ENCODE peak calls at places on chromosomes 12 and 14, in eight cellular contexts. F is HFF-Myc, R is stomach, A is endothelial cell, D is uterus, H is fibroblast of lung, V is A549, M is nephron progenitor cell. X is an unnamed sample.

GRCh38 chr14:91374287-91374880 is 43.2 kb downstream of the CCDC88C start:
- DNase-seq in A (no peak), D (no peak), M (no peak), V (no peak), H (no peak), R (no peak), F (no peak), X (no peak)

GRCh38 chr12:65308001-65308400 is 29.5 kb downstream of the MSRB3 start:
- DNase-seq in F (no peak), M (no peak), A (no peak), R (no peak), D (no peak), V (no peak), H (peak), X (no peak)

GRCh38 chr14:105247715-105248367 is 492 bp upstream of the BTBD6 start:
- DNase-seq in V (no peak), D (no peak), F (no peak), R (no peak), A (no peak), H (no peak), M (no peak), X (no peak)

GRCh38 chr12:130088509-130088908 is 73.8 kb upstream of the FZD10 start:
- DNase-seq in D (no peak), A (no peak), M (no peak), R (no peak), H (no peak), F (no peak), V (no peak), X (no peak)

GRCh38 chr12:54428050-54429013 is 9.3 kb upstream of the ITGA5 start:
- DNase-seq in H (peak), A (peak), V (no peak), M (no peak), D (peak), R (no peak), F (no peak), X (no peak)

GRCh38 chr12:6899837-6900519 is 4.6 kb upstream of the LRRC23 start:
- DNase-seq in V (peak), H (peak), M (no peak), D (peak), F (no peak), A (no peak), R (peak), X (no peak)

GRCh38 chr12:88663001-88663400 is 82.7 kb upstream of the KITLG start:
- DNase-seq in M (no peak), F (no peak), V (no peak), H (no peak), R (no peak), A (no peak), D (no peak), X (no peak)

GRCh38 chr12:5736016-5736415 is 209.0 kb downstream of the ANO2 start:
- DNase-seq in M (no peak), H (no peak), R (no peak), V (no peak), F (no peak), A (no peak), D (no peak), X (no peak)

GRCh38 chr12:84585996-84586395 is 326.6 kb downstream of the SLC6A15 start:
- DNase-seq in A (no peak), R (no peak), D (no peak), M (no peak), H (no peak), F (peak), V (no peak), X (no peak)

GRCh38 chr12:118050972-118051910 is 9.7 kb downstream of the WSB2 start:
- DNase-seq in H (peak), M (no peak), D (no peak), R (no peak), V (no peak), A (no peak), F (no peak), X (no peak)

GRCh38 chr12:107223816-107224215 is 130.5 kb upstream of the CRY1 start:
- DNase-seq in D (no peak), M (no peak), H (no peak), V (peak), R (no peak), A (no peak), F (no peak), X (no peak)

GRCh38 chr14:53571589-53571988 is 385.0 kb downstream of the BMP4 start:
- DNase-seq in A (no peak), V (no peak), H (peak), F (peak), R (no peak), D (no peak), M (no peak), X (no peak)

GRCh38 chr14:73173092-73173735 is 36.9 kb downstream of the PSEN1 start:
- DNase-seq in M (no peak), R (no peak), V (peak), D (no peak), F (peak), A (no peak), H (peak), X (no peak)

GRCh38 chr12:57826400-57826799 is 7.9 kb upstream of the AVIL start:
- DNase-seq in A (no peak), M (no peak), H (no peak), V (no peak), R (no peak), D (no peak), F (no peak), X (no peak)

GRCh38 chr14:34436118-34436905 is 25.7 kb downstream of the SPTSSA start:
- DNase-seq in V (no peak), R (no peak), F (no peak), D (no peak), M (no peak), H (peak), A (no peak), X (no peak)

GRCh38 chr12:87155616-87156015 is 873.6 kb downstream of the C12orf50 start:
- DNase-seq in A (no peak), H (peak), V (peak), F (no peak), D (no peak), R (no peak), M (no peak), X (no peak)

GRCh38 chr12:55700255-55701018 is 7.3 kb downstream of the ITGA7 start:
- DNase-seq in V (no peak), R (no peak), H (peak), D (no peak), A (no peak), M (no peak), F (no peak), X (no peak)

GRCh38 chr12:113049976-113050742 is 6.4 kb upstream of the DTX1 start:
- DNase-seq in F (no peak), A (peak), D (no peak), V (peak), H (no peak), M (peak), R (no peak), X (no peak)

GRCh38 chr12:91037301-91037700 is 20.5 kb downstream of the KERA start:
- DNase-seq in H (peak), A (no peak), F (no peak), R (no peak), V (no peak), D (no peak), M (no peak), X (no peak)

GRCh38 chr14:100554082-100554677 is 33.0 kb downstream of the BEGAIN start:
- DNase-seq in D (peak), M (peak), R (peak), V (peak), F (no peak), A (no peak), H (no peak), X (no peak)

GRCh38 chr14:96602186-96602585 is 100.0 kb downstream of the PAPOLA start:
- DNase-seq in M (no peak), V (no peak), R (no peak), A (no peak), H (no peak), F (no peak), D (no peak), X (no peak)

GRCh38 chr14:20477211-20477876 is 8.1 kb downstream of the PNP start:
- DNase-seq in A (no peak), F (no peak), H (peak), V (no peak), M (no peak), R (peak), D (no peak), X (no peak)

GRCh38 chr14:20377171-20377570 is 33.7 kb downstream of the PARP2 start:
- DNase-seq in M (no peak), D (no peak), H (no peak), F (no peak), R (peak), A (no peak), V (no peak), X (no peak)

GRCh38 chr14:89351364-89351957 is 65.6 kb downstream of the FOXN3 start:
- DNase-seq in V (peak), H (peak), M (no peak), F (no peak), R (peak), A (no peak), D (no peak), X (no peak)

GRCh38 chr12:70069221-70069811 is 173.9 kb upstream of the CNOT2 start:
- DNase-seq in M (no peak), D (no peak), H (no peak), F (no peak), V (no peak), A (no peak), R (no peak), X (no peak)

GRCh38 chr14:103091883-103092222 is 2.7 kb upstream of the EXOC3L4 start:
- DNase-seq in A (no peak), R (no peak), H (no peak), V (no peak), M (no peak), D (no peak), F (no peak), X (no peak)

GRCh38 chr14:103088921-103089320 is 4.9 kb downstream of the LBHD2 start:
- DNase-seq in R (no peak), F (no peak), V (no peak), D (no peak), M (no peak), H (no peak), A (no peak), X (no peak)

GRCh38 chr14:103090481-103091020 is 4.0 kb upstream of the EXOC3L4 start:
- DNase-seq in R (no peak), D (no peak), A (no peak), M (no peak), H (no peak), F (no peak), V (no peak), X (no peak)

GRCh38 chr14:103089386-103090335 is 4.9 kb upstream of the EXOC3L4 start:
- DNase-seq in D (no peak), M (no peak), V (no peak), H (no peak), R (no peak), A (no peak), F (no peak), X (no peak)

DNA sequence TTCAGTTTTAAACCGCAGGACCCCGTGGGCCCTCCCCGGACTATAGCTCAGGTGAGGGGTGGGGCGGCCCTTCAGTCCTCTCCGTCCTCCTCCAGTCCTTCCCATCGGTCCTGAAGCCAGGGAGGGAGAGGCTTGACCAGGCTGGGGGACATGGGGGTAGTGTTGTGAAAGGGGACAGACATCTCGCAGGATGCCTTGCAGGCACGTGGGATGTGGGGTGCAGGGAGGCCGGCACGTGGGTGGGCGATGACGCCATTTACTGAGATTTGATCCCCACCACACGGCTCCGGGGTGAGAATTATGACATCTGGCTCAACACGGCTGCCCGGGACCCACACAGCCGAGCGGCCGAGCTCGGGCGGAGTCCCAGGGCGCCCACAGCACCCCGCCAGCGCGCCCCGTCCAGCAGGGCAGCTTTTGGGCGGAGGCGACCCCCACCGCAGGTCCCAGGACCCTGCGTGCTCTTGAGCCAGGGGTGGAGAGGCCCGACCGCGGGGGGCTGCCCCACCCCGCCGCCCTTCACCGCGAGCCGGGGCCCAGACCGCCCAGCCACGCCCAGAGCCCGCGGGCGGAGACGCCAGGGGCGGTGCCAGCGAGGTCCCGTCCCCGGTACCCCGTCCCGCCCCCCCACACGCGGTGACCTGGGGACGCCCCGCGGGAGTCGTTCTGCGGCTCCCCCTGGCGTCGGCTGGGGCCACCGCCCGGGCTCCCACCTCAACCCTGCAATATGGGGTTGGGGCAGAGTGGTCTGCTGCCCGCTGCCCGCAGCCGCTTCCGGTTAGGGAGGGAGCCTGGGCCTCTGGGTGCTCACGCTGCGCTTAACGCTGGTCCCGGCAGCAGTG is 3.3 kb upstream of the EXOC3L4 start:
- DNase-seq in H (peak), V (no peak), D (no peak), M (peak), R (peak), A (peak), F (no peak), X (peak)
- TF ChIP-seq CTCF in H (peak), V (peak), D (peak), M (peak), R (no peak), A (peak), F (peak), X (peak)

DNA sequence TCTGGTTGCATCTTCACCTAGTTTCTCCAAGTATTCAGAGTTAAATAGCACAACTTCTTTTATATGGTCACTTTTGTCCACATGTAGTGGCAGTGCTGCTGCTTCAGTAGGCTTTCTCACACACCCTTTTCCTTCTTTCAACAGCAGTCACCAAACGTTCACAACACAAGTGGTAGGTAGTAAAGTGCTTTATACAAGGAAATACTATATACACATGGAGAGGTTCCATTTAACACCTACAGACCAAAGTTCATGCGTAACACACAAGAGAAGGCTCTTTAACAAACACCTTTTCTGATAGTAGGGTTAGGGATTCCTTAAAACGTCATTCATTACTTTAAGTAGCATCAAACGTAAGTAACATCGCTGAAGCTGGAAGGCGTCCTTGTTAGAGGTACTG is 107.1 kb upstream of the USP44 start:
- DNase-seq in D (no peak), F (no peak), M (no peak), V (no peak), R (no peak), H (no peak), A (no peak), X (no peak)
- TF ChIP-seq CTCF in D (no peak), F (no peak), M (no peak), V (no peak), R (no peak), H (no peak), A (no peak), X (no peak)

GRCh38 chr12:3959799-3960560 is 86.8 kb upstream of the PARP11 start:
- DNase-seq in M (no peak), R (no peak), D (no peak), H (no peak), F (no peak), V (no peak), A (no peak), X (no peak)

GRCh38 chr12:3961573-3961972 is 88.4 kb upstream of the PARP11 start:
- DNase-seq in A (no peak), V (no peak), H (no peak), R (no peak), D (no peak), F (no peak), M (no peak), X (no peak)

GRCh38 chr12:3965096-3965495 is 91.9 kb upstream of the PARP11 start:
- DNase-seq in H (no peak), V (no peak), F (no peak), A (no peak), M (no peak), R (no peak), D (no peak), X (no peak)

GRCh38 chr12:3964404-3964803 is 91.2 kb upstream of the PARP11 start:
- DNase-seq in R (no peak), M (peak), V (peak), F (no peak), A (peak), D (no peak), H (no peak), X (no peak)

GRCh38 chr12:3962661-3963483 is 89.7 kb upstream of the PARP11 start:
- DNase-seq in F (no peak), D (no peak), M (no peak), R (no peak), H (no peak), A (no peak), V (no peak), X (no peak)
- TF ChIP-seq CTCF in F (no peak), D (no peak), M (no peak), R (no peak), H (no peak), A (no peak), V (no peak), X (no peak)

GRCh38 chr14:81281317-81281716 is 60.6 kb upstream of the GTF2A1 start:
- DNase-seq in F (no peak), D (no peak), R (no peak), H (no peak), A (no peak), V (no peak), M (no peak), X (no peak)
- TF ChIP-seq CTCF in F (no peak), D (no peak), R (no peak), H (no peak), A (no peak), V (no peak), M (no peak), X (no peak)

GRCh38 chr12:37672655-37673260 is 643.8 kb upstream of the ALG10B start:
- DNase-seq in F (no peak), A (no peak), H (no peak), D (no peak), M (no peak), V (peak), R (no peak), X (no peak)
- TF ChIP-seq CTCF in F (no peak), A (peak), H (no peak), D (no peak), M (no peak), V (peak), R (no peak), X (no peak)

GRCh38 chr12:3680919-3681594 is 71.9 kb downstream of the CRACR2A start:
- DNase-seq in R (peak), M (no peak), V (no peak), F (no peak), A (no peak), D (no peak), H (peak), X (no peak)
- TF ChIP-seq CTCF in R (no peak), M (peak), V (no peak), F (no peak), A (no peak), D (no peak), H (peak), X (peak)

DNA sequence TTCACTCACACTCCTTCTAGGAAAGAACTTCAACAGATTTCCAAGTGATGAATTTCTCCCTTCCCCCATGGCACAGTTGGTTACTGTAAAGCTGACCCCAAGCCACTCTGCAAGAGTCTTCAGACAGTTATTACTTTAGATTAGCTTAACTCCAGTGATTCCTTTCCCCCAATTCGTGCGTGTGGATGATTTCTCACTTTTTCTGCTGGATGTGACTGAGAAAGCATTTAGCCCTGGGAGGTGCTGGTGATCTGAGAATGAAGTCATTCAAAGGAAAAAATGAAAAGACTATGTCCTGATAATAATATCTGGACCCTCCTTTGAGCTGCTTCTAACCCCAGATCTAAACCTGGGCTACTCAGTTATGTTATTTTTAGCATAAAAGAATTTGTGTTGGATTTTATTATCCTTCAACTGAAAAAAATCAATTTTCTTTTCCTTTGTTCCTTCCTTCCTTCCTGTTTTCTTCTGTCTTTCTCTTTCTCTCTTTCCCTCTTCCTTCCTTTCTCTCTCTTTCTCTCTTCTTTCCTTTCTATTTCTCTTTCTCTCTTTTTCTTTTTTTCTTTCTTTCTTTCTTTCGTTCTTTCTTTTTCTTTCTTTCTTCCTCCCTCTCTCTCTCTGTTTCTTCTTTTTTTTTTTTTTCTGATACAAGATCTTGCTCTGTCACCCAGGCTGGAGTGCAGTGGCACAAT is 47.6 kb upstream of the PPP1R12A start:
- DNase-seq in A (no peak), M (no peak), D (no peak), V (no peak), H (no peak), R (no peak), F (no peak), X (no peak)
- TF ChIP-seq CTCF in A (no peak), M (no peak), D (no peak), V (no peak), H (no peak), R (no peak), F (no peak), X (no peak)

GRCh38 chr12:108561852-108562347 is 496 bp upstream of the ISCU start:
- DNase-seq in D (no peak), V (no peak), F (no peak), R (no peak), H (no peak), M (no peak), A (no peak), X (no peak)

GRCh38 chr12:108560752-108561719 is at the start of gene SART3:
- DNase-seq in D (peak), R (peak), A (peak), M (peak), V (peak), H (peak), F (peak), X (peak)

GRCh38 chr12:108562348-108563134 is at the start of gene ISCU:
- DNase-seq in D (peak), V (peak), F (peak), M (peak), A (peak), R (peak), H (peak), X (peak)

GRCh38 chr12:108560321-108560721 is 652 bp downstream of the SART3 start:
- DNase-seq in F (no peak), H (peak), V (no peak), M (no peak), D (no peak), A (no peak), R (no peak), X (no peak)

DNA sequence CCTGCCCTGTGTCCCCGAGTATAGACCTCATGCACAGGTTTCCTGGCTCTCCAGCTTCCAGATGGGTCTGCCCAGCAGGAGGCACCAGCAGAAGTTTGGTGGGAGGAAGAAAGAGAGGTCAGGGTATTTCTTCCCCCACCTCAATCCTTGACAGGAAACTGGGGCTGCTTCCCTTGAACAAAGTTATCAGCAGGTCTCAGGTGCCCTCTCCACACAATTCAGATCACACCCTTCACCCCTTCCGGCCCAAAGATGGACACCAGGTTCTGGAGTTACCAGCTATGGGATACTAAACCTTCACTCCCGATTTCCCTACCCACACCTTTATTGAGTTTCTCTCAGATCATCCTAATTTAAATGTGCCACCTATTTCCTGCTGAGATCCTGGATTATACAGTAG is 1.2 kb downstream of the SART3 start:
- DNase-seq in A (peak), R (no peak), M (no peak), V (no peak), D (no peak), F (no peak), H (no peak), X (no peak)
- TF ChIP-seq CTCF in A (no peak), R (no peak), M (no peak), V (no peak), D (no peak), F (peak), H (no peak), X (no peak)

X was measured in progenitor cell of endocrine pancreas.